ENCODE peak calls at places on chromosomes 12 and 14, in seven cellular contexts. N is IMR-90, O is A549, M is H1, G is tibial nerve, Y is ovary, T is lower leg skin. P is an unnamed sample.

GRCh38 chr14:43872752-43873655 is 634.1 kb downstream of the FSCB start:
- DNase-seq in G (no peak), O (no peak), N (no peak), Y (no peak), T (no peak), M (no peak), P (no peak)

GRCh38 chr12:130290114-130290513 is 47.6 kb upstream of the PIWIL1 start:
- DNase-seq in G (no peak), O (no peak), Y (no peak), T (no peak), N (no peak), M (no peak), P (no peak)

GRCh38 chr14:68291820-68292219 is 472.2 kb downstream of the RAD51B start:
- DNase-seq in Y (no peak), N (no peak), G (no peak), O (no peak), M (peak), T (no peak), P (no peak)

GRCh38 chr14:24411468-24412454 is 13.0 kb downstream of the NYNRIN start:
- DNase-seq in O (peak), N (peak), T (no peak), Y (peak), G (no peak), M (peak), P (peak)

GRCh38 chr12:54225666-54226065 is 36.9 kb upstream of the SMUG1 start:
- DNase-seq in O (no peak), M (no peak), G (no peak), Y (no peak), N (no peak), T (no peak), P (no peak)

GRCh38 chr14:43795600-43796228 is 711.4 kb downstream of the FSCB start:
- DNase-seq in T (no peak), G (no peak), O (no peak), Y (no peak), M (no peak), N (peak), P (no peak)

GRCh38 chr12:10304161-10304574 is 3.5 kb upstream of the KLRD1 start:
- DNase-seq in T (no peak), Y (no peak), M (no peak), G (no peak), N (peak), O (no peak), P (no peak)

GRCh38 chr12:53770281-53770680 is 18.5 kb upstream of the CISTR start:
- DNase-seq in O (peak), G (no peak), N (peak), T (no peak), M (no peak), Y (no peak), P (no peak)

GRCh38 chr12:16155938-16156337 is 121.5 kb downstream of the SLC15A5 start:
- DNase-seq in T (no peak), M (no peak), G (no peak), O (no peak), N (no peak), Y (no peak), P (no peak)

GRCh38 chr12:50925342-50925651 is 27.0 kb upstream of the HIGD1C start:
- DNase-seq in O (no peak), T (no peak), G (no peak), Y (no peak), N (no peak), M (no peak), P (no peak)

GRCh38 chr12:131151558-131152345 is 198.0 kb downstream of the ADGRD1 start:
- DNase-seq in M (no peak), T (no peak), N (no peak), Y (no peak), G (peak), O (no peak), P (no peak)

GRCh38 chr12:87086118-87086891 is 830.1 kb upstream of the MGAT4C start:
- DNase-seq in T (no peak), G (no peak), O (no peak), M (no peak), Y (no peak), N (peak), P (no peak)

GRCh38 chr12:114869091-114869834 is 185.3 kb upstream of the TBX3 start:
- DNase-seq in O (no peak), M (no peak), Y (no peak), G (no peak), N (peak), T (no peak), P (no peak)

GRCh38 chr14:30389134-30389900 is 169.6 kb upstream of the G2E3 start:
- DNase-seq in O (no peak), N (no peak), Y (no peak), M (no peak), T (peak), G (no peak), P (no peak)

GRCh38 chr12:50232771-50233209 is 50.5 kb downstream of the LIMA1 start:
- DNase-seq in T (no peak), O (no peak), G (no peak), N (no peak), Y (no peak), M (no peak), P (peak)

GRCh38 chr14:78836777-78837176 is 666.6 kb downstream of the NRXN3 start:
- DNase-seq in T (no peak), N (peak), Y (no peak), G (peak), O (peak), M (peak), P (peak)

GRCh38 chr12:132806857-132807256 is 21.8 kb downstream of the GOLGA3 start:
- DNase-seq in T (no peak), O (no peak), M (no peak), Y (no peak), N (no peak), G (no peak), P (no peak)

GRCh38 chr14:27712364-27712763 is 1054.2 kb upstream of the FOXG1 start:
- DNase-seq in Y (no peak), G (no peak), N (no peak), O (no peak), M (no peak), T (no peak), P (no peak)

GRCh38 chr14:75884198-75884611 is 97.6 kb downstream of the TGFB3 start:
- DNase-seq in T (no peak), O (no peak), M (no peak), Y (no peak), G (no peak), N (peak), P (no peak)

GRCh38 chr12:54596526-54596946 is 8.1 kb upstream of the PPP1R1A start:
- DNase-seq in G (peak), T (peak), M (peak), N (peak), O (peak), Y (peak), P (peak)

GRCh38 chr14:24839617-24840203 is 205.7 kb upstream of the GZMB start:
- DNase-seq in O (no peak), M (no peak), G (no peak), N (no peak), Y (no peak), T (no peak), P (no peak)

GRCh38 chr12:88153959-88154358 is 11.9 kb downstream of the TMTC3 start:
- DNase-seq in N (peak), O (no peak), G (no peak), M (no peak), T (no peak), Y (no peak), P (peak)

GRCh38 chr14:59417301-59417700 is 47.9 kb downstream of the GPR135 start:
- DNase-seq in M (no peak), G (no peak), Y (no peak), N (no peak), O (no peak), T (no peak), P (no peak)

DNA sequence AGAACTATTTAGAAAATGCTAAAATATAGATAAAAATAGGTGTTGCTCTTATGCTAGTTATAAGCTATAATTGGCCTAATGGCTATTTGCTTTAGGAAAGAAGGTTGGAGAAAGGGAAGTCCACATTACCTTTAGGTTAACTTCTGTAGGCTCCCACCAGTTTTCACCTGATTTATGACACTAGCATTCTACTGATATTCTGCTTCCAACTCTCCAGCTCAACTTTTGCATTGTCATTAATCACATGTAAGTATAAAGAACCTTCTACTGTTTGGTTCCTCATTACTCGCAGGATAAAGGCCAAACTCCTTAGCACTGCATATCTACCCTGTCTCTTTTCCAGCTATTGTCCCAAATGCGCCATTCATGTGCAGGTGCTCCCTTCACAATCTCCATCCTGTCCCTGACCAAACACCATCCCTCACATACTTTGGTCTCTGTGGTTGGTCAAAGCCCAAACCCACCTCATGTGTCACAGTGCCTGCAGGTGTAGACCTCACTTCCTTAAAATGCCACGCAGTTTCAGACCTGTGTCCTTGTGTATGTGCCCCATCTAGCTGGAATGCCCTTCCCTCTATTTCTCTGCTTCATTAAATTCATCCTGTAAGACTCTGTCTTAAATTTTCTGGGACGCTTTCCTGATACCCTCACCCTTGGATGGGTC is 3.3 kb downstream of the DDHD1 start:
- DNase-seq in N (no peak), O (no peak), G (no peak), T (no peak), Y (no peak), M (no peak), P (no peak)
- TF ChIP-seq POLR2A in N (no peak), O (no peak), G (no peak), T (no peak), Y (no peak), M (no peak), P (no peak)

DNA sequence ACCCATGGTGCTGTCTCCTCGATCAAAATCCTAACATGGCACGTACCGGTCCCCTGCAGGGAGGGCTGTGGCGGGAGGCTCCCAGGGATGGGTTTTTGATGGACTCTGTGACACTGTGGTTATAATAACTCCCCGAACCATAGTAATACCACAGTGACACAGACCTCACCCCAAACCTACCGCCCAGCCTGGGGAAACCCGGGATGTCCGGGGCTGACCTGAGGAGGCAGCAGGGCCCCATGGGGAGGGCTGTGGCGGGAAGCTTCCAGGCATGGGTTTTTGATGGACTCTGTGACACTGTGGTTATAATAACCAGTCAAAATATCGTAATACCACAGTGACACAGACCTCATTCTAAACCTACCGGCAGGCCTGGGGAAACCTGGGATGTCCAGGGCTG is 378.0 kb downstream of the TMEM121 start:
- DNase-seq in Y (no peak), O (no peak), N (no peak), M (no peak), G (no peak), T (no peak), P (no peak)
- TF ChIP-seq POLR2A in Y (no peak), O (no peak), N (no peak), M (no peak), G (no peak), T (no peak), P (no peak)

GRCh38 chr12:1937481-1938224 is 19.2 kb upstream of the CACNA2D4 start:
- DNase-seq in T (no peak), Y (no peak), M (peak), O (no peak), G (no peak), N (no peak), P (no peak)

GRCh38 chr12:1935242-1935641 is 16.8 kb upstream of the CACNA2D4 start:
- DNase-seq in M (peak), G (no peak), T (no peak), O (no peak), Y (peak), N (no peak), P (no peak)

GRCh38 chr12:1935700-1936378 is 17.4 kb upstream of the CACNA2D4 start:
- DNase-seq in O (no peak), M (peak), T (no peak), G (no peak), Y (peak), N (no peak), P (no peak)

GRCh38 chr12:1934831-1935230 is 16.4 kb upstream of the CACNA2D4 start:
- DNase-seq in Y (peak), O (no peak), M (peak), G (no peak), T (no peak), N (no peak), P (no peak)

GRCh38 chr12:1936406-1937320 is 18.2 kb upstream of the CACNA2D4 start:
- DNase-seq in N (peak), Y (peak), O (peak), T (no peak), G (no peak), M (peak), P (peak)
- TF ChIP-seq POLR2A in N (no peak), Y (no peak), O (no peak), T (no peak), G (peak), M (no peak), P (no peak)

GRCh38 chr12:120257041-120257821 is 8.3 kb downstream of the PXN start:
- DNase-seq in T (peak), O (no peak), Y (peak), G (peak), N (peak), M (no peak), P (peak)
- TF ChIP-seq POLR2A in T (no peak), O (no peak), Y (no peak), G (peak), N (no peak), M (no peak), P (peak)

GRCh38 chr12:57888407-57889157 is 42.1 kb upstream of the CTDSP2 start:
- DNase-seq in O (no peak), T (peak), G (no peak), Y (peak), N (peak), M (no peak), P (peak)
- TF ChIP-seq POLR2A in O (no peak), T (no peak), G (no peak), Y (no peak), N (peak), M (peak), P (no peak)

DNA sequence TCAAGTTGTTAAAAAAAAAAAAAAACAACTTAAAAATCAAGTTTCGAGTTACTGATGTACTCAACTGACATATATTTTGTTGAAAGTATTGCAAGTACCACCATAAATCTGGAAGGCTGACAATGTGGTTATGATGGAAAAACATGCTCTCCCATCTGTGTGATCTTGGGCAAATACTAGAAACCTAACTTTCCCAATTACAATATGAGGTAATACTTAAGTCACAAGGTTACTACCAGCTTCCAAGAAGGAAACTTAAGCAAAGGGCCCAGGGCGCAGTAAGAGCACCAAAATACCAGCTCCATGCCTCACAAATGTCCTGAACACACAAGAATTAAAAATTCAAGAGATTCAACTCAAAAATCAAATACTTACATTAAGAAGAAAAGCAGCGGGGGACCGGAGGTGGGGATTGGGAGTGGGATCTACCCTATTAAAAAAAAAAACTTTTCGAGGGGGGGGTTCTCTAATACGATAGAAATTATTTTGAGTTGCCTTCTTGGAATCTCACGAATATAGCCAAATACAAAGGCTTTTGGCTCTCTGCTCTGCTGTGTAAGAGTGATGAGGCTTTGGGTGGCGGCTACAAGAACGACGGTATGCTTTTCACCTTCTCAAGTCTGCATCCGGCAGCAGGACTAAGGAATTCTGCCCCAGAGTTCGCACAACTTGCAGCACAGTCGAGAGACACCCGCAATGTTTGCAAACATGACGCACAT is 1.2 kb downstream of the SAV1 start:
- DNase-seq in N (peak), M (no peak), O (no peak), T (peak), G (peak), Y (peak), P (peak)
- TF ChIP-seq POLR2A in N (no peak), M (peak), O (no peak), T (no peak), G (peak), Y (peak), P (no peak)

GRCh38 chr14:64235652-64236640 is 58.2 kb downstream of the ESR2 start:
- DNase-seq in O (no peak), M (no peak), Y (no peak), T (no peak), G (no peak), N (no peak), P (no peak)
- TF ChIP-seq POLR2A in O (no peak), M (no peak), Y (no peak), T (no peak), G (no peak), N (no peak), P (no peak)